ENCODE peak calls at places on chromosomes 11 and 22, in nine cellular contexts. One of them, this sample, is unnamed.

GRCh38 chr22:25347752-25348102 is 128.3 kb downstream of the CRYBB2 start:
- DNase-seq in vagina: no peak
- DNase-seq in GM23338: no peak
- DNase-seq in suprapubic skin: no peak
- DNase-seq in H1: no peak
- DNase-seq in HCT116: no peak
- DNase-seq in SK-N-SH: no peak
- DNase-seq in transverse colon: no peak
- DNase-seq in GM12892: no peak
- DNase-seq in this sample: no peak

GRCh38 chr11:67613960-67614715 is 7.4 kb downstream of the NDUFV1 start:
- DNase-seq in vagina: no peak
- DNase-seq in GM23338: peak; percentile 87
- DNase-seq in suprapubic skin: peak; percentile 85
- DNase-seq in H1: no peak
- DNase-seq in HCT116: peak; percentile 15
- DNase-seq in SK-N-SH: peak; percentile 84
- DNase-seq in transverse colon: peak; percentile 77
- DNase-seq in GM12892: peak; percentile 80
- DNase-seq in this sample: peak; percentile 95

GRCh38 chr11:214083-214482 is 6.6 kb downstream of the RIC8A start:
- DNase-seq in vagina: no peak
- DNase-seq in GM23338: no peak
- DNase-seq in suprapubic skin: peak; percentile 49
- DNase-seq in H1: no peak
- DNase-seq in HCT116: no peak
- DNase-seq in SK-N-SH: no peak
- DNase-seq in transverse colon: no peak
- DNase-seq in GM12892: no peak
- DNase-seq in this sample: no peak

GRCh38 chr11:64687204-64687603 is 35.8 kb downstream of the NRXN2 start:
- DNase-seq in vagina: no peak
- DNase-seq in GM23338: no peak
- DNase-seq in suprapubic skin: no peak
- DNase-seq in H1: no peak
- DNase-seq in HCT116: no peak
- DNase-seq in SK-N-SH: no peak
- DNase-seq in transverse colon: no peak
- DNase-seq in GM12892: no peak
- DNase-seq in this sample: peak; percentile 84

GRCh38 chr22:36727110-36727509 is 23.6 kb upstream of the CACNG2 start:
- DNase-seq in vagina: peak; percentile 71
- DNase-seq in GM23338: no peak
- DNase-seq in suprapubic skin: no peak
- DNase-seq in H1: no peak
- DNase-seq in HCT116: no peak
- DNase-seq in SK-N-SH: no peak
- DNase-seq in transverse colon: no peak
- DNase-seq in GM12892: no peak
- DNase-seq in this sample: no peak

GRCh38 chr22:42026705-42027104 is 28.1 kb downstream of the WBP2NL start:
- DNase-seq in vagina: no peak
- DNase-seq in GM23338: peak; percentile 51
- DNase-seq in suprapubic skin: no peak
- DNase-seq in H1: no peak
- DNase-seq in HCT116: no peak
- DNase-seq in SK-N-SH: no peak
- DNase-seq in transverse colon: no peak
- DNase-seq in GM12892: no peak
- DNase-seq in this sample: no peak

GRCh38 chr11:16011396-16011795 is 344.9 kb downstream of the SOX6 start:
- DNase-seq in vagina: no peak
- DNase-seq in GM23338: no peak
- DNase-seq in suprapubic skin: no peak
- DNase-seq in H1: no peak
- DNase-seq in HCT116: no peak
- DNase-seq in SK-N-SH: no peak
- DNase-seq in transverse colon: no peak
- DNase-seq in GM12892: no peak
- DNase-seq in this sample: no peak

GRCh38 chr22:27612075-27612474 is 189.5 kb downstream of the MN1 start:
- DNase-seq in vagina: no peak
- DNase-seq in GM23338: no peak
- DNase-seq in suprapubic skin: no peak
- DNase-seq in H1: no peak
- DNase-seq in HCT116: no peak
- DNase-seq in SK-N-SH: peak; percentile 45
- DNase-seq in transverse colon: no peak
- DNase-seq in GM12892: no peak
- DNase-seq in this sample: peak; percentile 57

GRCh38 chr11:118526688-118527087 is 586 bp upstream of the TTC36 start:
- DNase-seq in vagina: no peak
- DNase-seq in GM23338: no peak
- DNase-seq in suprapubic skin: no peak
- DNase-seq in H1: no peak
- DNase-seq in HCT116: no peak
- DNase-seq in SK-N-SH: no peak
- DNase-seq in transverse colon: no peak
- DNase-seq in GM12892: no peak
- DNase-seq in this sample: no peak

GRCh38 chr11:118527109-118527508 is at the start of gene TTC36:
- DNase-seq in vagina: no peak
- DNase-seq in GM23338: peak; percentile 42
- DNase-seq in suprapubic skin: no peak
- DNase-seq in H1: no peak
- DNase-seq in HCT116: no peak
- DNase-seq in SK-N-SH: no peak
- DNase-seq in transverse colon: no peak
- DNase-seq in GM12892: no peak
- DNase-seq in this sample: no peak

GRCh38 chr11:118522571-118523072 is 4.7 kb upstream of the TTC36 start:
- DNase-seq in vagina: no peak
- DNase-seq in GM23338: peak; percentile 71
- DNase-seq in suprapubic skin: no peak
- DNase-seq in H1: no peak
- DNase-seq in HCT116: no peak
- DNase-seq in SK-N-SH: peak; percentile 52
- DNase-seq in transverse colon: no peak
- DNase-seq in GM12892: no peak
- DNase-seq in this sample: no peak

GRCh38 chr11:118524356-118524755 is 2.9 kb upstream of the TTC36 start:
- DNase-seq in vagina: no peak
- DNase-seq in GM23338: no peak
- DNase-seq in suprapubic skin: no peak
- DNase-seq in H1: no peak
- DNase-seq in HCT116: no peak
- DNase-seq in SK-N-SH: no peak
- DNase-seq in transverse colon: no peak
- DNase-seq in GM12892: no peak
- DNase-seq in this sample: no peak

GRCh38 chr11:118524757-118525465 is 2.4 kb upstream of the TTC36 start:
- DNase-seq in vagina: no peak
- DNase-seq in GM23338: no peak
- DNase-seq in suprapubic skin: no peak
- DNase-seq in H1: no peak
- DNase-seq in HCT116: no peak
- DNase-seq in SK-N-SH: no peak
- DNase-seq in transverse colon: no peak
- DNase-seq in GM12892: no peak
- DNase-seq in this sample: no peak
- TF ChIP-seq POLR2AphosphoS5 in vagina: no peak
- TF ChIP-seq POLR2AphosphoS5 in GM23338: no peak
- TF ChIP-seq POLR2AphosphoS5 in suprapubic skin: no peak
- TF ChIP-seq POLR2AphosphoS5 in H1: peak; percentile 45
- TF ChIP-seq POLR2AphosphoS5 in HCT116: no peak
- TF ChIP-seq POLR2AphosphoS5 in SK-N-SH: no peak
- TF ChIP-seq POLR2AphosphoS5 in transverse colon: no peak
- TF ChIP-seq POLR2AphosphoS5 in GM12892: no peak
- TF ChIP-seq POLR2AphosphoS5 in this sample: no peak

GRCh38 chr22:23268139-23268712 is 87.9 kb downstream of the BCR start:
- DNase-seq in vagina: no peak
- DNase-seq in GM23338: peak; percentile 40
- DNase-seq in suprapubic skin: no peak
- DNase-seq in H1: no peak
- DNase-seq in HCT116: no peak
- DNase-seq in SK-N-SH: no peak
- DNase-seq in transverse colon: no peak
- DNase-seq in GM12892: no peak
- DNase-seq in this sample: no peak

GRCh38 chr22:23270212-23270733 is 90.0 kb downstream of the BCR start:
- DNase-seq in vagina: no peak
- DNase-seq in GM23338: peak; percentile 57
- DNase-seq in suprapubic skin: no peak
- DNase-seq in H1: no peak
- DNase-seq in HCT116: no peak
- DNase-seq in SK-N-SH: no peak
- DNase-seq in transverse colon: no peak
- DNase-seq in GM12892: no peak
- DNase-seq in this sample: no peak

GRCh38 chr22:23268877-23269276 is 88.6 kb downstream of the BCR start:
- DNase-seq in vagina: no peak
- DNase-seq in GM23338: no peak
- DNase-seq in suprapubic skin: no peak
- DNase-seq in H1: no peak
- DNase-seq in HCT116: no peak
- DNase-seq in SK-N-SH: no peak
- DNase-seq in transverse colon: no peak
- DNase-seq in GM12892: peak; percentile 68
- DNase-seq in this sample: no peak

GRCh38 chr22:23270798-23271596 is 90.7 kb downstream of the BCR start:
- DNase-seq in vagina: no peak
- DNase-seq in GM23338: no peak
- DNase-seq in suprapubic skin: no peak
- DNase-seq in H1: no peak
- DNase-seq in HCT116: no peak
- DNase-seq in SK-N-SH: no peak
- DNase-seq in transverse colon: no peak
- DNase-seq in GM12892: no peak
- DNase-seq in this sample: no peak

DNA sequence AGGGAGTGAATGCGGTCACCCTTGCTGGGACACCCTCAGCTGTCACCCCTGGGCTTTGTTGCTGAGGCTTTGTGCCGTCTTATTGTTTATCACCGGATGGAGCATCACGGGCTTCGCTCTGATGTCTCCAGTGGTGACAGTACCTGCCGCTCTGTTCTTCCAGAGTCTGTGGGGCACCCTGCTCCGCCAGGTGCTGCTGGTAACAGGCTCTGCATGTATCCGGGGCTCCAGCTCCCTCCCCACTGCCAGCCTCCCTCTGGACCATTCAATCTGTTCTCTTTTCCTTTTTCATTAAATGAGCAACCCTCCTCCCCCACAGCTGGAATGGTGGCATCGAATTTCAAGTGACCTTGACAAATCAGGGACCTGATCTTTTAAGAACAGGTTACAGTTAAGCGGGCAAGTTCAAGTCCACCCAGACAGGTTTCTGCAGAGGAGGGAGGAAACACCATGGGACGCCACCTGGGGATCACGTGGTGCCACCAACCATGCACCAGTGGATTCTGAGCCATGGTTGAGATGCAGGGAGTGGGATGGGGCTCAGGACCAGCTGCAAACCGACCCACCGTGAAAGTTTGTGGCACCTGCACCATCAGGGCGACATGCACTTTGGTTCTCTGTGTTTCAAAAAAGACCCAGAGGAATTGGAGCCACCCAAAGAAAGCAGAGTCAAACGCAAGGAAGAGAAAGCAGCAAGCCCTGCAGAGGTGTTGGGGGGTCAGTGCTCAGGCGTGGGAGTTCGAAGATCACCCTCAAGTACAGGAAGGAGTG is 89.3 kb downstream of the BCR start:
- DNase-seq in vagina: no peak
- DNase-seq in GM23338: peak; percentile 83
- DNase-seq in suprapubic skin: no peak
- DNase-seq in H1: no peak
- DNase-seq in HCT116: no peak
- DNase-seq in SK-N-SH: no peak
- DNase-seq in transverse colon: no peak
- DNase-seq in GM12892: peak; percentile 52
- DNase-seq in this sample: peak; percentile 89
- TF ChIP-seq POLR2AphosphoS5 in vagina: no peak
- TF ChIP-seq POLR2AphosphoS5 in GM23338: no peak
- TF ChIP-seq POLR2AphosphoS5 in suprapubic skin: no peak
- TF ChIP-seq POLR2AphosphoS5 in H1: no peak
- TF ChIP-seq POLR2AphosphoS5 in HCT116: no peak
- TF ChIP-seq POLR2AphosphoS5 in SK-N-SH: no peak
- TF ChIP-seq POLR2AphosphoS5 in transverse colon: no peak
- TF ChIP-seq POLR2AphosphoS5 in GM12892: no peak
- TF ChIP-seq POLR2AphosphoS5 in this sample: peak; percentile 54

GRCh38 chr11:61833926-61834277 is 5.8 kb downstream of the FADS2 start:
- DNase-seq in vagina: no peak
- DNase-seq in GM23338: peak; percentile 56
- DNase-seq in suprapubic skin: no peak
- DNase-seq in H1: no peak
- DNase-seq in HCT116: no peak
- DNase-seq in SK-N-SH: no peak
- DNase-seq in transverse colon: no peak
- DNase-seq in GM12892: no peak
- DNase-seq in this sample: no peak

GRCh38 chr11:61833478-61833877 is 5.4 kb downstream of the FADS2 start:
- DNase-seq in vagina: no peak
- DNase-seq in GM23338: no peak
- DNase-seq in suprapubic skin: no peak
- DNase-seq in H1: no peak
- DNase-seq in HCT116: no peak
- DNase-seq in SK-N-SH: no peak
- DNase-seq in transverse colon: no peak
- DNase-seq in GM12892: no peak
- DNase-seq in this sample: peak; percentile 62

GRCh38 chr11:61835663-61836024 is 7.5 kb downstream of the FADS2 start:
- DNase-seq in vagina: no peak
- DNase-seq in GM23338: no peak
- DNase-seq in suprapubic skin: no peak
- DNase-seq in H1: no peak
- DNase-seq in HCT116: no peak
- DNase-seq in SK-N-SH: no peak
- DNase-seq in transverse colon: no peak
- DNase-seq in GM12892: no peak
- DNase-seq in this sample: no peak

GRCh38 chr11:61832758-61833157 is 4.7 kb downstream of the FADS2 start:
- DNase-seq in vagina: no peak
- DNase-seq in GM23338: no peak
- DNase-seq in suprapubic skin: no peak
- DNase-seq in H1: no peak
- DNase-seq in HCT116: no peak
- DNase-seq in SK-N-SH: no peak
- DNase-seq in transverse colon: no peak
- DNase-seq in GM12892: no peak
- DNase-seq in this sample: peak; percentile 40

GRCh38 chr11:61834278-61835004 is 6.3 kb downstream of the FADS2 start:
- DNase-seq in vagina: no peak
- DNase-seq in GM23338: peak; percentile 80
- DNase-seq in suprapubic skin: no peak
- DNase-seq in H1: no peak
- DNase-seq in HCT116: no peak
- DNase-seq in SK-N-SH: peak; percentile 27
- DNase-seq in transverse colon: no peak
- DNase-seq in GM12892: peak; percentile 88
- DNase-seq in this sample: peak; percentile 78
- TF ChIP-seq POLR2AphosphoS5 in vagina: peak; percentile 22
- TF ChIP-seq POLR2AphosphoS5 in GM23338: peak; percentile 24
- TF ChIP-seq POLR2AphosphoS5 in suprapubic skin: no peak
- TF ChIP-seq POLR2AphosphoS5 in H1: peak; percentile 67
- TF ChIP-seq POLR2AphosphoS5 in HCT116: no peak
- TF ChIP-seq POLR2AphosphoS5 in SK-N-SH: no peak
- TF ChIP-seq POLR2AphosphoS5 in transverse colon: no peak
- TF ChIP-seq POLR2AphosphoS5 in GM12892: peak; percentile 88
- TF ChIP-seq POLR2AphosphoS5 in this sample: no peak

GRCh38 chr11:47213985-47214564 is 699 bp upstream of the DDB2 start:
- DNase-seq in vagina: peak; percentile 96
- DNase-seq in GM23338: peak; percentile 96
- DNase-seq in suprapubic skin: peak; percentile 96
- DNase-seq in H1: peak; percentile 69
- DNase-seq in HCT116: peak; percentile 81
- DNase-seq in SK-N-SH: peak; percentile 88
- DNase-seq in transverse colon: peak; percentile 94
- DNase-seq in GM12892: peak; percentile 71
- DNase-seq in this sample: peak; percentile 97
- TF ChIP-seq POLR2AphosphoS5 in vagina: no peak
- TF ChIP-seq POLR2AphosphoS5 in GM23338: peak; percentile 78
- TF ChIP-seq POLR2AphosphoS5 in suprapubic skin: peak; percentile 45
- TF ChIP-seq POLR2AphosphoS5 in H1: peak; percentile 81
- TF ChIP-seq POLR2AphosphoS5 in HCT116: peak; percentile 86
- TF ChIP-seq POLR2AphosphoS5 in SK-N-SH: peak; percentile 87
- TF ChIP-seq POLR2AphosphoS5 in transverse colon: peak; percentile 65
- TF ChIP-seq POLR2AphosphoS5 in GM12892: no peak
- TF ChIP-seq POLR2AphosphoS5 in this sample: peak; percentile 90

This sample was measured in spleen.